ENCODE peak calls at places on chromosomes 11 and 22, in ten cellular contexts. W, G, B, T, I, D, Z, N, K and Q are unnamed samples. For H3K4me1 and H3K27me3, the result is how much of the 10 kb centered on the place peaks cover.

GRCh38 chr11:19498986-19499669 is 213.5 kb upstream of the NAV2 start:
- DNase-seq in I (no peak), B (no peak), T (no peak), D (no peak), G (no peak), Z (no peak), N (peak), K (no peak), W (no peak), Q (no peak)

GRCh38 chr11:34204396-34205279 is 99.2 kb downstream of the NAT10 start:
- DNase-seq in T (no peak), N (no peak), G (no peak), I (no peak), W (no peak), D (no peak), B (no peak), Z (no peak), K (no peak), Q (no peak)

GRCh38 chr11:32280339-32280738 is 155.0 kb downstream of the WT1 start:
- DNase-seq in T (no peak), N (no peak), K (no peak), B (no peak), D (no peak), G (no peak), Z (no peak), W (no peak), I (no peak), Q (no peak)

GRCh38 chr22:24133187-24133965 is 47.9 kb upstream of the SUSD2 start:
- DNase-seq in G (no peak), D (no peak), W (no peak), T (peak), N (peak), B (no peak), I (no peak), K (peak), Z (no peak), Q (peak)

GRCh38 chr11:11842426-11843008 is 745 bp downstream of the USP47 start:
- DNase-seq in T (peak), D (no peak), Z (peak), G (peak), B (no peak), W (peak), K (peak), N (peak), I (no peak), Q (peak)

GRCh38 chr11:8604078-8604723 is 10.2 kb upstream of the STK33 start:
- DNase-seq in W (no peak), T (peak), I (no peak), D (peak), G (peak), N (peak), Z (peak), B (no peak), K (peak), Q (no peak)

GRCh38 chr11:65911682-65912568 is 6.9 kb downstream of the C11orf68 start:
- DNase-seq in Z (peak), T (peak), D (no peak), B (no peak), I (no peak), K (no peak), N (peak), W (no peak), G (peak), Q (no peak)

GRCh38 chr11:79249341-79249993 is 191.4 kb downstream of the TENM4 start:
- DNase-seq in B (no peak), D (no peak), K (no peak), I (no peak), Z (no peak), N (no peak), W (no peak), T (no peak), G (no peak), Q (no peak)

GRCh38 chr11:36672815-36673450 is 74.9 kb upstream of the RAG2 start:
- DNase-seq in N (peak), Z (peak), T (peak), G (no peak), W (peak), K (no peak), D (no peak), B (peak), I (no peak), Q (peak)

GRCh38 chr11:67438121-67438902 is 830 bp upstream of the PTPRCAP start:
- DNase-seq in N (no peak), Z (no peak), G (peak), D (no peak), K (no peak), B (no peak), I (no peak), T (no peak), W (peak), Q (peak)

GRCh38 chr11:60921259-60921658 is 3.0 kb upstream of the TMEM132A start:
- DNase-seq in I (no peak), B (no peak), Z (no peak), T (no peak), G (no peak), D (no peak), K (no peak), W (no peak), N (no peak), Q (no peak)

GRCh38 chr11:79045018-79045787 is 395.6 kb downstream of the TENM4 start:
- DNase-seq in Z (no peak), D (no peak), G (no peak), W (no peak), T (no peak), K (no peak), B (no peak), N (no peak), I (no peak), Q (no peak)

GRCh38 chr11:6326980-6327379 is 6.7 kb upstream of the CAVIN3 start:
- DNase-seq in D (no peak), K (no peak), N (no peak), G (no peak), I (no peak), W (no peak), B (no peak), Z (no peak), T (no peak), Q (no peak)

GRCh38 chr11:78406568-78407196 is 10.9 kb downstream of the GAB2 start:
- DNase-seq in K (no peak), G (no peak), D (no peak), Z (no peak), W (no peak), I (no peak), T (no peak), N (no peak), B (no peak), Q (no peak)

GRCh38 chr22:27224485-27225364 is 567.3 kb downstream of the MIAT start:
- DNase-seq in W (no peak), B (no peak), Z (no peak), T (no peak), N (peak), I (no peak), D (no peak), G (no peak), K (no peak), Q (no peak)

GRCh38 chr11:20488352-20488751 is 100.8 kb downstream of the PRMT3 start:
- DNase-seq in G (no peak), I (no peak), W (no peak), B (no peak), K (no peak), N (no peak), T (no peak), Z (no peak), D (no peak), Q (no peak)

GRCh38 chr11:78806214-78807004 is 231.7 kb upstream of the NARS2 start:
- DNase-seq in Z (peak), T (no peak), N (no peak), K (peak), B (no peak), D (no peak), I (no peak), W (no peak), G (no peak), Q (no peak)

GRCh38 chr22:22936190-22936914 is 48.7 kb downstream of the IGLL5 start:
- DNase-seq in G (no peak), B (no peak), I (no peak), N (no peak), D (no peak), Z (no peak), T (no peak), W (no peak), K (peak), Q (no peak)

DNA sequence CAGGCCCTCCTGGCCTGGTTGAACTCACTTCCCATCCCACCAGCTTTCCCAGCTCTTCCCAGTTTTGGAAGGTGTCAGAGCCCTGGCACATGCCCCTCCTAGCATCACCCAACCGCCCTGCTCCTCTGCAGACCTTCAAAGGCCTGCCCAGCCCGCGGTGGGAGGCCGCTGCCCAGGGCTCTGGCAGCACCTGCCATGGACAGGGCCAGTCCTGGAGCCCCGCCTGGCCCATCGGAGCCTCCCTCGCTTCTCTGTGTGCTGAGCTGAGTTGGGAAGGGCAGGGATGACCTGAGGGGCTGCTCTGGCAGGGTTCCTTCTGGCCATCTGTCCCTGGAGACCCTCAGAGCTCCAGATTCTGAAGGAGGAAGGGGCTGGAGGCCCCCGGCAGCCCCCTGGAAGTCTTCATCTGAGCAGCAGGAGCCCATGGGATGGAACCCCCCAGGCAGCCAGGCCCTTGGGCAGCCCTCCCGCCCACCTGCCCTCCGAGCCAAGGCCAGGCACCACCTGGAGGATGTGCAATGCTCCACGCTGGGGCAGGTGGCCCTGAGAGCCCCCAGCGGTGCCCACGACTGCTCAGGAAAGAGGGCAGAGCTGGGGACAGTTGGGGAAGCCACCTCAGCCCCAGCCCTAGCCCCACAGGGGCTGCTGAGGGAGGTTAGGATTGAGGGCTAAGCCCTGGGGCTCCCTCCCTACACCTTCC is 3.6 kb downstream of the LSP1 start:
- DNase-seq in D (no peak), Z (no peak), G (no peak), W (no peak), I (no peak), K (no peak), N (no peak), B (no peak), T (no peak), Q (no peak)
- H3K4me1 ChIP-seq in D (under half), Z (under half), G (under half), W (half or more), I (under half), K (under half), N (under half), B (under half), T (under half), Q (under half)

DNA sequence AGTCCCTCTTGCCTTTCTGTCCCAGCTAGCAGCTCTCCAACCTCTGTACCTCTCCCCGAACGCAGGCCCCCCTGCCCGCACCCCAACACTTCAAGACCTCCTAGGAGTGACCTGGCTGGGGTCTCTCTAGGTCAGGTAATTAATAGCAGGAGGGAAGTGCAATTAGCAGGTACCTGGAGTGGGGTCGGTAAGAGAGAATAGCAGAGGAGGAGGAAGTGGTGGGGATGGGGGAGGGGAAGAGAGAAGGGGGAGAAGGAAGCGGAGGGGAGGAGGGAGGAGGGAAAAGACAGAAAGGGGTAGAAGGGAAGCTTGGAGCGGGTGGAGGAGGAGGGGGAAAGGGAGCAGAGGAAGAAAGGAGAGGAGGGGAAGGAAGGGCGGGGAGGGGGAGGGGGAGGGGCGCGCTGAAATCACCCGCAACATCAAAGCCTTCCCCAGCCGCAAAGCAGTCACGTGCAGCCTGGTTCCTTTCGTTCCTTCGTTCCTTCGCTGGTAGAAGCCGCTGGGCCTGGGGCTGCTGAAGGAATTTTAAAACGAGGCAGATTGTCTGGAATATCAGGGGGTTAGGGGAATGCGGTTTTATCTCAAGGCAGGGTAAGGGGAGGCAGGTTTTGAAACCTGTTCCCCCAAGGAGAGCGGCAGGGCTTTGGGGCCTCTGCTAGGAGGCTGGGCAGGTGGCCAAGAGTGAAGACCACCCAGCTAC is 29.3 kb upstream of the TCF20 start:
- DNase-seq in B (no peak), N (peak), Z (no peak), G (peak), T (peak), I (no peak), W (peak), D (no peak), K (no peak), Q (peak)
- H3K4me3 ChIP-seq in B (no peak), N (no peak), Z (no peak), G (no peak), T (no peak), I (no peak), W (peak), D (no peak), K (peak), Q (peak)

GRCh38 chr22:46535876-46536558 is 1.4 kb downstream of the CELSR1 start:
- DNase-seq in Z (no peak), B (no peak), G (no peak), T (no peak), K (no peak), W (no peak), N (no peak), I (no peak), D (no peak), Q (no peak)
- H3K27me3 ChIP-seq in Z (under half), B (under half), G (half or more), T (under half), K (under half), W (under half), N (under half), I (under half), D (under half), Q (under half)

DNA sequence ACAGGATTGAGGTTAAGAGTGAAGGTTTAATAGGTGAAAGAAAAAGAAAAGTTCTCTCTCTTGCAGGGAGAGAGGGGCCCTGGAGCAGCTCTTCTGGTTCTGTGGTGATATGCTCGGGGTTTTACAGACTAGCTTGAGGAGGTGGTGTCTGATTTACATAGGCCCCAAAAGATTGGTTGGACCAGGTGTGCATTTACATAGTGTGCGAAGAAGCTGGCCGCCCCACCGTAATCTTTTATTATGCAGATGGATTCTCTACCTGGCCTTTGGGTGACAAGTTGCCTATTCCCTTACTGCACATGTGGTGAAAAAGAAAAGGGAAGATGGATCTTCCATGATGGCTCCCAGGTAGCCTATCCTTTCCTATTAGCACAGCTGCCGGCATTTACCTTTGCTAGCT is 219.9 kb upstream of the GRIA4 start:
- DNase-seq in I (no peak), Z (no peak), K (no peak), W (no peak), B (peak), G (no peak), T (no peak), N (no peak), D (no peak), Q (no peak)
- H3K4me1 ChIP-seq in I (under half), Z (under half), K (under half), W (under half), B (under half), G (under half), T (under half), N (under half), D (under half), Q (under half)

DNA sequence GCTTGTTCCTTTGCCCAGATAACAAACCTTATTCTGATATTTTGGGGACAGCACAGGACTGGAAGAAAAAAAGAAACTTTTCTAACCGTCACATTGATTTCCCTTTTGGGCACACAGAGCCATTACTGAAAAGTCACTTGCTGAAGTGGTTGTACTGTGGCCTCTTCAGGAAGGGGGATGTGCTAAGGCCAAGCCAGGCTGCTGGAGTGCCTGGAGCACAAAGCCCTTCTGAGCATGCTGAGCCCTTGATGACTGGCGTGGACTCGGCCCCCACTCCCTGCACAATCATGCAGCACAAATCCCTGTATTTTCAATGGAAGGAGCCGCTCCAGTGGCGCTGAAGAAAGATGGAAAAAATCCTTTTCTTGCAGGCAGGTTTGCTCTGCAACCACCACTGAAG is 164.2 kb downstream of the NTM start:
- DNase-seq in K (no peak), N (no peak), B (no peak), I (no peak), T (no peak), Z (no peak), G (no peak), W (no peak), D (no peak), Q (no peak)
- H3K4me3 ChIP-seq in K (no peak), N (no peak), B (no peak), I (no peak), T (no peak), Z (no peak), G (no peak), W (no peak), D (no peak), Q (no peak)

GRCh38 chr22:19761022-19761499 is 483 bp downstream of the TBX1 start:
- DNase-seq in W (no peak), B (no peak), K (no peak), N (no peak), G (no peak), D (no peak), Z (no peak), I (no peak), T (no peak), Q (no peak)
- H3K27me3 ChIP-seq in W (under half), B (half or more), K (half or more), N (half or more), G (half or more), D (under half), Z (under half), I (half or more), T (under half), Q (under half)

GRCh38 chr22:29266564-29267461 is 968 bp downstream of the RHBDD3 start:
- DNase-seq in G (no peak), K (no peak), D (no peak), I (no peak), T (no peak), Z (peak), N (peak), B (no peak), W (no peak), Q (no peak)
- H3K4me1 ChIP-seq in G (under half), K (under half), D (under half), I (under half), T (under half), Z (half or more), N (under half), B (under half), W (under half), Q (under half)

DNA sequence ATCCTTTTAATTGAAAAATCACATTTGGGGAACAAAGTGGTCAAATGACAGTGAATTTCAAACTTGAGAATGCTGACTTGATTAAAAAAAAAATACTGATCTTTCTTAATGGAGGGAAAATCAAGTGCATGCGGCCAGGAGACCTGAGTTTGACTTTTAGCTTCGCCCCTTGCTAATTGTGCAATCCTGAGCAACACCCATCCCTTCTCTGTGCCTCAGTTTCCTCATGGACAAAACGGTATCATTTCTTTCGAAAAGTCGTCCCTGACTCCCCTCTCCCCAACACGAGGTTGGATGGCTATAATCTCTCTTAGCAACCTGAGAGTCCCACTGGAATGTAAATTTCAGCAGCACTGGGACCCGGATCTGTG is 959 bp upstream of the FJX1 start:
- DNase-seq in K (no peak), Z (no peak), B (no peak), T (no peak), N (no peak), I (no peak), G (no peak), W (no peak), D (no peak), Q (no peak)
- H3K4me3 ChIP-seq in K (peak), Z (no peak), B (no peak), T (no peak), N (no peak), I (no peak), G (no peak), W (no peak), D (peak), Q (no peak)

GRCh38 chr11:125398475-125398874 is 97.6 kb downstream of the FEZ1 start:
- DNase-seq in N (no peak), D (no peak), Z (no peak), I (no peak), K (no peak), G (no peak), W (no peak), T (no peak), B (no peak), Q (no peak)
- H3K27me3 ChIP-seq in N (under half), D (under half), Z (under half), I (under half), K (under half), G (under half), W (under half), T (under half), B (under half), Q (under half)